ENCODE peak calls at places on chromosome 15, in five cellular contexts. W, L, D, B and H are unnamed samples. For H3K36me3, the result is how much of the 10 kb centered on the place peaks cover.

GRCh38 chr15:53072077-53072476 is 281.9 kb upstream of the ONECUT1 start:
- DNase-seq in L (peak), D (peak), B (peak), W (peak), H (peak)

GRCh38 chr15:53453253-53454105 is 306.0 kb downstream of the WDR72 start:
- DNase-seq in D (no peak), B (no peak), W (no peak), L (no peak), H (no peak)

GRCh38 chr15:84616235-84616634 is 15.4 kb downstream of the ZSCAN2 start:
- DNase-seq in B (no peak), D (no peak), L (no peak), W (no peak), H (no peak)

GRCh38 chr15:52060511-52060910 is 41.5 kb downstream of the MAPK6 start:
- DNase-seq in W (peak), B (no peak), L (no peak), D (no peak), H (no peak)

GRCh38 chr15:62469874-62470688 is 305.0 kb upstream of the C2CD4B start:
- DNase-seq in W (peak), L (peak), B (peak), D (peak), H (peak)

GRCh38 chr15:38861108-38861507 is 296.5 kb upstream of the RASGRP1 start:
- DNase-seq in B (no peak), D (no peak), L (no peak), W (no peak), H (peak)

GRCh38 chr15:68379058-68379758 is 52.8 kb downstream of the ITGA11 start:
- DNase-seq in B (no peak), W (no peak), D (no peak), L (no peak), H (no peak)

GRCh38 chr15:54681578-54681977 is 515.2 kb downstream of the RSL24D1 start:
- DNase-seq in W (no peak), L (no peak), D (no peak), B (no peak), H (no peak)

GRCh38 chr15:92500023-92500630 is 106.4 kb downstream of the ST8SIA2 start:
- DNase-seq in B (no peak), L (no peak), D (no peak), W (no peak), H (no peak)

GRCh38 chr15:67808821-67809220 is 16.5 kb upstream of the SKOR1 start:
- DNase-seq in D (no peak), L (no peak), W (no peak), B (no peak), H (no peak)

GRCh38 chr15:33753012-33753411 is 215.3 kb upstream of the CHRM5 start:
- DNase-seq in B (no peak), L (no peak), D (no peak), W (no peak), H (no peak)

GRCh38 chr15:31400222-31400927 is 73.7 kb downstream of the KLF13 start:
- DNase-seq in L (no peak), D (no peak), B (no peak), W (no peak), H (no peak)

GRCh38 chr15:31402511-31403056 is 75.9 kb downstream of the KLF13 start:
- DNase-seq in W (no peak), L (no peak), D (no peak), B (no peak), H (no peak)

GRCh38 chr15:60384526-60385127 is 13.2 kb downstream of the ANXA2 start:
- DNase-seq in L (no peak), D (no peak), W (no peak), B (no peak), H (no peak)

GRCh38 chr15:62165029-62165792 is at the start of gene C2CD4B:
- DNase-seq in L (no peak), D (no peak), W (peak), B (no peak), H (no peak)

GRCh38 chr15:93235926-93236781 is 147.1 kb upstream of the RGMA start:
- DNase-seq in B (no peak), L (no peak), W (no peak), D (no peak), H (no peak)

GRCh38 chr15:36356978-36357582 is 222.3 kb upstream of the CDIN1 start:
- DNase-seq in L (no peak), D (no peak), B (peak), W (peak), H (peak)

GRCh38 chr15:87877114-87877810 is 379.3 kb downstream of the NTRK3 start:
- DNase-seq in D (no peak), L (no peak), W (peak), B (peak), H (no peak)

GRCh38 chr15:91243806-91244205 is 143.7 kb downstream of the SV2B start:
- DNase-seq in L (no peak), D (no peak), W (no peak), B (no peak), H (no peak)

GRCh38 chr15:39589815-39590644 is 9.2 kb downstream of the THBS1 start:
- DNase-seq in D (no peak), B (no peak), W (peak), L (peak), H (peak)

GRCh38 chr15:36414670-36415069 is 164.8 kb upstream of the CDIN1 start:
- DNase-seq in D (no peak), W (peak), B (peak), L (peak), H (no peak)

GRCh38 chr15:36347272-36347864 is 232.1 kb upstream of the CDIN1 start:
- DNase-seq in B (no peak), D (no peak), L (peak), W (no peak), H (peak)

GRCh38 chr15:69634860-69635259 is 182.2 kb downstream of the RPLP1 start:
- DNase-seq in L (no peak), D (no peak), W (no peak), B (no peak), H (no peak)

GRCh38 chr15:89936051-89936792 is 23.5 kb upstream of the ARPIN start:
- DNase-seq in W (no peak), L (no peak), D (no peak), B (no peak), H (no peak)

GRCh38 chr15:97962263-97962662 is 1.8 kb downstream of the ARRDC4 start:
- DNase-seq in D (no peak), W (no peak), B (no peak), L (no peak), H (no peak)
- H3K4me3 ChIP-seq in D (peak), W (no peak), B (peak), L (peak), H (peak)

DNA sequence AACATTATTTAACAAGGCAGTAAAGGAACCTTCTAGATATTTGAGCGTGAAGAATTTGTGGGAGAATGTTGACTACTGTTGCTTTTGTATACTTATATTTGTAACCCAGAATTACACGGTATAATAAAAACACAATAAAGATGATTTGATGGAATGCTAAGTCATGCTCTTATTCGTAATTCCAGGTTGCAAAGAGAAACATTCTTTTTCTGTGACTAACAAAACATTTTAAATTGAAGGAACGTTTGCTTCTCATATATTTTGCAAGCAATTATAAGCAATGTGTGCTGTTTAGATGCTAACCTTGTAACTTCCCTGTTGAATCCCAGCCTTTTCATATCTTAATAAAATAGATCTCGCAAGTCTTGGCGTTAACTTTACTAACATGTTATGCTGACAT is 124.4 kb upstream of the CGNL1 start:
- DNase-seq in L (peak), W (no peak), B (peak), D (no peak), H (peak)
- H3K36me3 ChIP-seq in L (under half), W (under half), B (under half), D (under half), H (under half)

GRCh38 chr15:58229297-58229768 is 91.2 kb downstream of the AQP9 start:
- DNase-seq in W (peak), L (no peak), B (peak), D (no peak), H (peak)
- H3K9ac ChIP-seq in W (peak), L (no peak), B (no peak), D (no peak), H (no peak)

GRCh38 chr15:47750740-47751262 is 33.5 kb downstream of the SEMA6D start:
- DNase-seq in D (no peak), L (no peak), B (peak), W (no peak), H (no peak)

GRCh38 chr15:47754312-47754711 is 37.0 kb downstream of the SEMA6D start:
- DNase-seq in W (peak), L (no peak), D (no peak), B (no peak), H (no peak)

GRCh38 chr15:47753591-47753990 is 36.3 kb downstream of the SEMA6D start:
- DNase-seq in W (no peak), B (no peak), D (no peak), L (no peak), H (no peak)

GRCh38 chr15:47746516-47746915 is 29.2 kb downstream of the SEMA6D start:
- DNase-seq in W (no peak), D (no peak), L (no peak), B (no peak), H (no peak)

DNA sequence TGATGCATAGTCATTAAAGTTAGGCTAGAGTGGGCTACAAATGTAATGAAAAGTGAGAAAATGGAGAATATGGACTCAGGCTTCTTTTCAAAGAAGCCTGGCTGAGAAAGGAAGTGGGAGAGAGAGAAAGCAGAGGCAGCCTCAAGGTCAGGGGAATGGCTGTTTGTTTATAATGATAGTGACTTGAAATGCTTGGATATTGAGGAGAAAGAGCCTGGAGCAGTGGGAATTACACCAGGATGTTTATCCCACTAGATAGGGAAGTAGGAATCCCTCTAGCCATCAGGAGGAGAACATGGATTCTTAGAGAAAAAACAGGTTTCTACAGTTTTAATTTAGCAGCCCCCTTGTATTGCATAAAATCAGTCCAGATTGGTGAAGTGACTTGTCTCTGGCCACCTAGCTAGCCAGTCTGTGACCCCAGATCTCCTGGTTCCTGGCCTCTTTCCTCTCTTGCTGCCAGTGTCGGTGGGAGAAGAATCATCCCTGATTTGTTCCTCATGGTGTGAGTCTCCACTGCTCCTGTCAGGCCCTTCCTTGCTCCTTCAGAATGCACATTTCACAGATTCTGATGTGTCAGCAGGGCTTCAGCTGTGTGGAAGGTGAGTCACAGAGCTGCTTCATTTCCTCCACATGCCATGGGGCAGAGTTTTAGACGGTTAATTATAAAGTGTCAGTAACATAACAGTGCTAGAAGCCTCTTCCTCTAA is 32.9 kb downstream of the SEMA6D start:
- DNase-seq in L (peak), W (peak), B (peak), D (no peak), H (peak)
- H3K4me3 ChIP-seq in L (no peak), W (no peak), B (no peak), D (no peak), H (no peak)

GRCh38 chr15:44656913-44657312 is 6.5 kb downstream of the SPG11 start:
- DNase-seq in L (no peak), D (no peak), B (no peak), W (no peak), H (no peak)
- H3K36me3 ChIP-seq in L (under half), D (under half), B (under half), W (under half), H (half or more)

DNA sequence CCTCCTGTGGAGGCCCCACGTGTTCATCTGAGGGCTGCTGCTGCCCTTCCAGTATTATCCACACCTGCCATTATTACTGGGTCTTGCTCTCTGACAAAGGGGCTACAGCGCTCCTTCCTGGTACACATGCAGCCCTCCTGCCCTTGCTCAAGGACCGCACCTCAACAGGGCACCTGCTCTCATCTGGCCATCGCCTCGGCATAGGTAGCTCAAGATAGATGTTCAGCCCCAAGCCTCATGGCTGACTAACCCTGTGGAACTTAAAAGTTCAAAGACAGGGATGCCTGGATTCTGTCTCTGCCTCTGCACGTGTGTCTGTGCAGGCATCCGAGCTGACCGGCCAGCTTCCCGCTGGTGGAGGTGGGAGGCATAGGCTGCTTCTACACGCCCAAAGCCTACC is 152.4 kb upstream of the ATP10A start:
- DNase-seq in D (no peak), W (no peak), L (no peak), B (no peak), H (no peak)
- H3K9ac ChIP-seq in D (no peak), W (no peak), L (no peak), B (no peak), H (no peak)

GRCh38 chr15:73926191-73927002 is at the start of gene LOXL1:
- DNase-seq in B (peak), W (peak), D (peak), L (peak), H (peak)

GRCh38 chr15:73923156-73923487 is 3.1 kb upstream of the LOXL1 start:
- DNase-seq in W (no peak), L (no peak), D (no peak), B (no peak), H (peak)

GRCh38 chr15:73922186-73923151 is 3.8 kb upstream of the LOXL1 start:
- DNase-seq in W (peak), D (no peak), L (no peak), B (peak), H (peak)

GRCh38 chr15:73923488-73924164 is 2.6 kb upstream of the LOXL1 start:
- DNase-seq in D (no peak), B (no peak), L (no peak), W (no peak), H (no peak)

GRCh38 chr15:73924258-73924921 is 1.9 kb upstream of the LOXL1 start:
- DNase-seq in W (peak), D (no peak), B (peak), L (peak), H (peak)
- H3K4me3 ChIP-seq in W (no peak), D (no peak), B (peak), L (peak), H (peak)

DNA sequence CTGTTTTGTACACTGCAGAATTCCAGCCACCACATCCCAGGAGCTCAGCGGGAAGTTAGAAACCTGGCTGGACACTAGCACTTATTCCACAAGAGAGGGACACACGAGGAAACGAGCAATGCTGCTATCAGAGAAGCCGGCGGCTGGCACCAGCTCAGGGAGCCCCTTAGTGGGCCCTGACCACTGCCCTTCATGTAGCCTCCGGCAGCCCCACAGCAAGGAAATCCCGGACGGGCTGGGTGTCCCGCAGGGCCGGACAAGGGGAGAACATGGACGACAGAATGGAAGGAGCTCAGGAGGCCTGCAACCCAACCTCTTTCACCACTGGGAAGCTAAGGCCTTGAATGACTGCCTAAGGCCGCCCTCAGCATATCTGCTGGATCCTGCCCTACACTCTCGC is 32.5 kb downstream of the RBPMS2 start:
- DNase-seq in W (no peak), L (no peak), D (no peak), B (no peak), H (no peak)
- H3K36me3 ChIP-seq in W (under half), L (under half), D (under half), B (under half), H (under half)

GRCh38 chr15:97875025-97875512 is 85.4 kb upstream of the ARRDC4 start:
- DNase-seq in D (no peak), W (no peak), B (no peak), L (no peak), H (no peak)

GRCh38 chr15:97870771-97871170 is 89.7 kb upstream of the ARRDC4 start:
- DNase-seq in D (no peak), L (no peak), W (no peak), B (no peak), H (no peak)

GRCh38 chr15:97881568-97881967 is 78.9 kb upstream of the ARRDC4 start:
- DNase-seq in W (no peak), D (no peak), B (no peak), L (no peak), H (no peak)

GRCh38 chr15:97874139-97874538 is 86.4 kb upstream of the ARRDC4 start:
- DNase-seq in D (no peak), W (no peak), B (no peak), L (no peak), H (no peak)

GRCh38 chr15:97875513-97876285 is 84.8 kb upstream of the ARRDC4 start:
- DNase-seq in W (no peak), D (peak), L (no peak), B (no peak), H (no peak)
- H3K9ac ChIP-seq in W (no peak), D (peak), L (no peak), B (no peak), H (no peak)

DNA sequence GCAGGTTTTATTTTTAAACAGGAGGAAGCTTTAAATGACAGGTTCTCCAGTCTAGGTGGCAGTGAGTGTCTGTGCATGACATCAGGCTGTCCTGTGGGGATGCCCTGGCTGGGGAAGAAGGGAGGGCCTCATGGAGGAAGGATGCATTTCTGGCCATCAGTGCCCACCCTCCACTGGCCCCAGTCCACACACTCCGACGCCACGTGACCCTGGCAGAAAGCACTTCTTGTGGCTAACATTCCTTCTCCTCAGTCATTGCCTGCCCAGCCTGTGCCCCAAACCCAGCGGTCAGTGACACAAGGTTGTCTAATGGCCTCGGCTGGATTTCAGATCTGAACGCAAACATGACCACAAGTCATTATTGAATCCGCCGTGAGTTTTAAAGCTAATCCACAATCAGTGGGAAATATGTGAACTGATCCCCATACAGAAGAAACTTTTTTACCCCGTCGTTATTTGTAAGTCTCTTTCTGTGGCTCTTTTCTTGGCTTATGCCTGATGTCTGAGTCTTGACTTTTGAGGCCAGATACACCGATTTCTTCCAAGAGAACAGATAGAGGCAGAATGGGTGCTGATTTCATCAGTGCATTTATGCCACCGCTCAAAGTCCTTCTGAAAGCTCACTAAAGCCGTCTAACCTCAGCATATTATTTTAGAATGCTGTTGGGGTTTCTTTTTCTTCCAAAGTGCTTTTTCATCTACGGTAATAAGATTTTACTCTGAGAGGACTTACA is 17.3 kb upstream of the LRRK1 start:
- DNase-seq in D (no peak), W (no peak), L (no peak), B (peak), H (peak)
- H3K4me3 ChIP-seq in D (no peak), W (no peak), L (no peak), B (peak), H (peak)